ENCODE peak calls at places on chromosomes 13 and 19, in nine cellular contexts. One of them, this sample, is unnamed.

GRCh38 chr13:80486407-80486806 is 145.5 kb upstream of the SPRY2 start:
- DNase-seq in choroid plexus epithelial cell: no peak
- DNase-seq in adrenal gland: no peak
- DNase-seq in tibial nerve: no peak
- DNase-seq in psoas muscle: no peak
- DNase-seq in CD8-positive, alpha-beta T cell: no peak
- DNase-seq in A549: no peak
- DNase-seq in neural crest cell: no peak
- DNase-seq in nephron progenitor cell: no peak
- DNase-seq in this sample: no peak

GRCh38 chr19:12202250-12202649 is 39.4 kb downstream of the ZNF136 start:
- DNase-seq in A549: no peak
- DNase-seq in neural crest cell: no peak
- DNase-seq in CD8-positive, alpha-beta T cell: peak
- DNase-seq in choroid plexus epithelial cell: peak
- DNase-seq in psoas muscle: no peak
- DNase-seq in adrenal gland: peak
- DNase-seq in tibial nerve: no peak
- DNase-seq in nephron progenitor cell: no peak
- DNase-seq in this sample: no peak

GRCh38 chr13:91058066-91058465 is 289.4 kb upstream of the MIR17HG start:
- DNase-seq in choroid plexus epithelial cell: peak
- DNase-seq in CD8-positive, alpha-beta T cell: no peak
- DNase-seq in adrenal gland: no peak
- DNase-seq in psoas muscle: no peak
- DNase-seq in nephron progenitor cell: peak
- DNase-seq in tibial nerve: no peak
- DNase-seq in A549: no peak
- DNase-seq in neural crest cell: no peak
- DNase-seq in this sample: peak

GRCh38 chr13:113649212-113649611 is 8.8 kb downstream of the ATP4B start:
- DNase-seq in CD8-positive, alpha-beta T cell: no peak
- DNase-seq in nephron progenitor cell: no peak
- DNase-seq in psoas muscle: peak
- DNase-seq in tibial nerve: peak
- DNase-seq in adrenal gland: no peak
- DNase-seq in choroid plexus epithelial cell: no peak
- DNase-seq in A549: no peak
- DNase-seq in neural crest cell: no peak
- DNase-seq in this sample: no peak

GRCh38 chr13:50831510-50831909 is 12.0 kb downstream of the DLEU7 start:
- DNase-seq in choroid plexus epithelial cell: no peak
- DNase-seq in CD8-positive, alpha-beta T cell: no peak
- DNase-seq in tibial nerve: no peak
- DNase-seq in neural crest cell: no peak
- DNase-seq in nephron progenitor cell: no peak
- DNase-seq in adrenal gland: no peak
- DNase-seq in psoas muscle: no peak
- DNase-seq in A549: no peak
- DNase-seq in this sample: no peak

GRCh38 chr13:94210826-94211225 is 268.7 kb downstream of the DCT start:
- DNase-seq in A549: no peak
- DNase-seq in neural crest cell: no peak
- DNase-seq in choroid plexus epithelial cell: no peak
- DNase-seq in nephron progenitor cell: no peak
- DNase-seq in CD8-positive, alpha-beta T cell: no peak
- DNase-seq in adrenal gland: no peak
- DNase-seq in psoas muscle: no peak
- DNase-seq in tibial nerve: no peak
- DNase-seq in this sample: no peak

GRCh38 chr13:69571606-69572323 is 535.9 kb upstream of the ATXN8OS start:
- DNase-seq in adrenal gland: no peak
- DNase-seq in tibial nerve: no peak
- DNase-seq in nephron progenitor cell: no peak
- DNase-seq in choroid plexus epithelial cell: no peak
- DNase-seq in A549: no peak
- DNase-seq in psoas muscle: no peak
- DNase-seq in CD8-positive, alpha-beta T cell: no peak
- DNase-seq in neural crest cell: no peak
- DNase-seq in this sample: no peak

GRCh38 chr19:10587022-10587838 is at the start of gene AP1M2:
- DNase-seq in CD8-positive, alpha-beta T cell: no peak
- DNase-seq in adrenal gland: no peak
- DNase-seq in psoas muscle: no peak
- DNase-seq in choroid plexus epithelial cell: no peak
- DNase-seq in nephron progenitor cell: no peak
- DNase-seq in A549: no peak
- DNase-seq in neural crest cell: no peak
- DNase-seq in tibial nerve: no peak
- DNase-seq in this sample: no peak

GRCh38 chr13:97108535-97108910 is 113.6 kb upstream of the MBNL2 start:
- DNase-seq in adrenal gland: peak
- DNase-seq in choroid plexus epithelial cell: peak
- DNase-seq in tibial nerve: no peak
- DNase-seq in psoas muscle: no peak
- DNase-seq in A549: no peak
- DNase-seq in neural crest cell: no peak
- DNase-seq in CD8-positive, alpha-beta T cell: no peak
- DNase-seq in nephron progenitor cell: no peak
- DNase-seq in this sample: peak

GRCh38 chr19:42134671-42135070 is 2.4 kb upstream of the POU2F2 start:
- DNase-seq in choroid plexus epithelial cell: no peak
- DNase-seq in A549: no peak
- DNase-seq in neural crest cell: no peak
- DNase-seq in psoas muscle: no peak
- DNase-seq in adrenal gland: no peak
- DNase-seq in tibial nerve: no peak
- DNase-seq in CD8-positive, alpha-beta T cell: no peak
- DNase-seq in nephron progenitor cell: no peak
- DNase-seq in this sample: no peak

GRCh38 chr13:80363890-80364503 is 23.1 kb upstream of the SPRY2 start:
- DNase-seq in adrenal gland: no peak
- DNase-seq in CD8-positive, alpha-beta T cell: no peak
- DNase-seq in nephron progenitor cell: no peak
- DNase-seq in tibial nerve: no peak
- DNase-seq in psoas muscle: no peak
- DNase-seq in A549: no peak
- DNase-seq in choroid plexus epithelial cell: peak
- DNase-seq in neural crest cell: no peak
- DNase-seq in this sample: peak

GRCh38 chr19:55090564-55090963 is 14.9 kb downstream of the EPS8L1 start:
- DNase-seq in tibial nerve: no peak
- DNase-seq in nephron progenitor cell: no peak
- DNase-seq in choroid plexus epithelial cell: no peak
- DNase-seq in neural crest cell: no peak
- DNase-seq in adrenal gland: no peak
- DNase-seq in A549: no peak
- DNase-seq in CD8-positive, alpha-beta T cell: no peak
- DNase-seq in psoas muscle: no peak
- DNase-seq in this sample: no peak

GRCh38 chr13:95553614-95554385 is 1.3 kb downstream of the CLDN10 start:
- DNase-seq in neural crest cell: no peak
- DNase-seq in adrenal gland: no peak
- DNase-seq in CD8-positive, alpha-beta T cell: no peak
- DNase-seq in tibial nerve: no peak
- DNase-seq in nephron progenitor cell: peak
- DNase-seq in choroid plexus epithelial cell: no peak
- DNase-seq in psoas muscle: no peak
- DNase-seq in A549: no peak
- DNase-seq in this sample: no peak

GRCh38 chr13:23776698-23777570 is 112.3 kb downstream of the MIPEP start:
- DNase-seq in neural crest cell: no peak
- DNase-seq in psoas muscle: no peak
- DNase-seq in choroid plexus epithelial cell: no peak
- DNase-seq in nephron progenitor cell: no peak
- DNase-seq in CD8-positive, alpha-beta T cell: no peak
- DNase-seq in A549: no peak
- DNase-seq in adrenal gland: no peak
- DNase-seq in tibial nerve: no peak
- DNase-seq in this sample: no peak

GRCh38 chr19:16660763-16661479 is at the start of gene TMEM38A:
- DNase-seq in neural crest cell: peak
- DNase-seq in adrenal gland: peak
- DNase-seq in CD8-positive, alpha-beta T cell: peak
- DNase-seq in choroid plexus epithelial cell: no peak
- DNase-seq in psoas muscle: peak
- DNase-seq in nephron progenitor cell: peak
- DNase-seq in tibial nerve: peak
- DNase-seq in A549: no peak
- DNase-seq in this sample: peak

GRCh38 chr19:50489461-50490011 is 12.9 kb upstream of the GARIN5A start:
- DNase-seq in psoas muscle: peak
- DNase-seq in choroid plexus epithelial cell: no peak
- DNase-seq in CD8-positive, alpha-beta T cell: no peak
- DNase-seq in neural crest cell: no peak
- DNase-seq in A549: no peak
- DNase-seq in adrenal gland: no peak
- DNase-seq in tibial nerve: no peak
- DNase-seq in nephron progenitor cell: no peak
- DNase-seq in this sample: no peak

GRCh38 chr13:50161052-50161451 is 145.8 kb downstream of the KCNRG start:
- DNase-seq in neural crest cell: no peak
- DNase-seq in choroid plexus epithelial cell: peak
- DNase-seq in psoas muscle: no peak
- DNase-seq in adrenal gland: peak
- DNase-seq in CD8-positive, alpha-beta T cell: no peak
- DNase-seq in nephron progenitor cell: no peak
- DNase-seq in A549: no peak
- DNase-seq in tibial nerve: no peak
- DNase-seq in this sample: peak

GRCh38 chr13:22252281-22252830 is 581.5 kb downstream of the FGF9 start:
- DNase-seq in nephron progenitor cell: no peak
- DNase-seq in adrenal gland: no peak
- DNase-seq in choroid plexus epithelial cell: no peak
- DNase-seq in neural crest cell: no peak
- DNase-seq in tibial nerve: no peak
- DNase-seq in psoas muscle: no peak
- DNase-seq in A549: no peak
- DNase-seq in CD8-positive, alpha-beta T cell: no peak
- DNase-seq in this sample: no peak

GRCh38 chr13:30743319-30744055 is 8.1 kb downstream of the ALOX5AP start:
- DNase-seq in neural crest cell: no peak
- DNase-seq in A549: peak
- DNase-seq in tibial nerve: no peak
- DNase-seq in nephron progenitor cell: no peak
- DNase-seq in psoas muscle: peak
- DNase-seq in adrenal gland: no peak
- DNase-seq in CD8-positive, alpha-beta T cell: no peak
- DNase-seq in choroid plexus epithelial cell: peak
- DNase-seq in this sample: peak
- TF ChIP-seq CTCF in neural crest cell: no peak
- TF ChIP-seq CTCF in A549: no peak
- TF ChIP-seq CTCF in tibial nerve: no peak
- TF ChIP-seq CTCF in nephron progenitor cell: no peak
- TF ChIP-seq CTCF in psoas muscle: no peak
- TF ChIP-seq CTCF in adrenal gland: no peak
- TF ChIP-seq CTCF in CD8-positive, alpha-beta T cell: no peak
- TF ChIP-seq CTCF in choroid plexus epithelial cell: peak
- TF ChIP-seq CTCF in this sample: no peak

DNA sequence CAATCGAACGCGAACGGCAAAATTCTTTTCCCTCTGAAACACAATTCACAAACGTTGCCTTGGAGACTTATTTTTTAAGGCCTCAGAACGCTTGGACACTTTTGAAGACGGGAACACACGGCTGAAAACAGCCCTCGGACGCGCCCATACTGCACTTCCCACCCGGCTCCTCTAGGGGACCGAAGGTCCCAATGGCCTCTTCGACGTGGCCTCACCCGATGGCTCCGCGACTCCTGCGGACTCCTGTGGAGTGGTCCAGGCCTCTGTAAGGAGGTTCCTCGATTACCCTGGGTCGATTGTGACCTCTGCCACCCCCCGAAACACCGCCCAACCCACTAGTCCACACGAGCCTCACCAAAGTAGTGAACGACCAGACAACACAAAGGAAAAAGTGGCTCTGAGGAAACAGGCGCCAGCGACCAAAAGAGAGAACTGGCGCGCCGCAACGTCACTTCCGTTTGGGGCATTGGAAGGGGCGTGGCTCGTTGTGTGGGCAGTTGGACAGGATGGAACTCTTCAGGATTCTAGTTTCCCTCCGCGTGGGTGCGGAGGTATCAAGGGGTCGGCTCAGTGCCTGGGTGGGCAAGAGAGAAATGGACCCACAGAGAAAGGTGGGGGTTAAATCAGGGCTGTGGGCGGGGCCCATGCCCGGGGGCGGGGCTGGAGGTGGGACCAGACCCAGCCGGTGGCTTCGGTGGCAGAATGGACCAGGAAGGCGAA is at the start of gene ZNF560:
- DNase-seq in nephron progenitor cell: no peak
- DNase-seq in psoas muscle: no peak
- DNase-seq in neural crest cell: no peak
- DNase-seq in choroid plexus epithelial cell: peak
- DNase-seq in CD8-positive, alpha-beta T cell: no peak
- DNase-seq in tibial nerve: no peak
- DNase-seq in A549: no peak
- DNase-seq in adrenal gland: no peak
- DNase-seq in this sample: no peak
- TF ChIP-seq CTCF in nephron progenitor cell: no peak
- TF ChIP-seq CTCF in psoas muscle: no peak
- TF ChIP-seq CTCF in neural crest cell: no peak
- TF ChIP-seq CTCF in choroid plexus epithelial cell: peak
- TF ChIP-seq CTCF in CD8-positive, alpha-beta T cell: no peak
- TF ChIP-seq CTCF in tibial nerve: no peak
- TF ChIP-seq CTCF in A549: no peak
- TF ChIP-seq CTCF in adrenal gland: no peak
- TF ChIP-seq CTCF in this sample: peak

DNA sequence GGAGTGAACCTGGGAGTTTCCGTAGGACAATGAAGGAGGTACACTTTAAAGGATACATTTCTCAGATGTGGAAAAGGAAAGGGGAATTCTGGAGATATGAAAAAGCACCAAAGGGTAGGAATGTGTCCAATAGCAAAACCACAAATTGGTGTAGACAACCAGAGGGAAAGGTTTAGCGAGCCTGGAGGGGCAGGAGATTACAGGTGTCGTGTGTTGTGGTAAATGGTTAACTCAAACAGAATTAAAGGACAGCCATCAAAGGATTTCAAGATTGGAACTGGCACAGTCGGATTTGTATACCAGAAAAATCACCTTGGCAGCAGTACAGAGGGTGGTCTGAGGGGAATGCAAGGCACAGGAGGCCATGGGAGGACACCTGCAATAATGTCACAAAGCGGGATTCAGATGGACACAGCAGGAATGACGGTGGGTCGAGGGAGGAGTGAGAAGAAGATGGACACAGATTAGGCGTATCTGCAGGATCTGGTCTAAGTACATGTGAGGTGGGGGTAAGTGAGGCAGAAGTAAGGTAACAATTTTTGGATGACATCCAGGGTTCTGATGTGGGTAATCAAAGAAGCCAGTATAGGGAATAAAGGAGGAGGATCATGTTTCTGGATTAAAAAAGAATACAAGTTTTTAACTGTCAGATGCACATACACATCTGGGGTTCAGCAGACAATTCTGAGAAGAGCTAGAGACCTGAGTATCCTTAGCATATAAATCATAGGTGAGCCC is 361.6 kb downstream of the KLF12 start:
- DNase-seq in psoas muscle: no peak
- DNase-seq in choroid plexus epithelial cell: no peak
- DNase-seq in neural crest cell: no peak
- DNase-seq in nephron progenitor cell: no peak
- DNase-seq in tibial nerve: no peak
- DNase-seq in adrenal gland: no peak
- DNase-seq in A549: no peak
- DNase-seq in CD8-positive, alpha-beta T cell: no peak
- DNase-seq in this sample: no peak
- TF ChIP-seq CTCF in psoas muscle: no peak
- TF ChIP-seq CTCF in choroid plexus epithelial cell: no peak
- TF ChIP-seq CTCF in neural crest cell: no peak
- TF ChIP-seq CTCF in nephron progenitor cell: no peak
- TF ChIP-seq CTCF in tibial nerve: no peak
- TF ChIP-seq CTCF in adrenal gland: no peak
- TF ChIP-seq CTCF in A549: no peak
- TF ChIP-seq CTCF in CD8-positive, alpha-beta T cell: no peak
- TF ChIP-seq CTCF in this sample: no peak

GRCh38 chr19:15252398-15253018 is 20.3 kb upstream of the EPHX3 start:
- DNase-seq in neural crest cell: peak
- DNase-seq in tibial nerve: no peak
- DNase-seq in choroid plexus epithelial cell: peak
- DNase-seq in adrenal gland: no peak
- DNase-seq in A549: no peak
- DNase-seq in nephron progenitor cell: peak
- DNase-seq in CD8-positive, alpha-beta T cell: no peak
- DNase-seq in psoas muscle: peak
- DNase-seq in this sample: peak
- TF ChIP-seq CTCF in neural crest cell: peak
- TF ChIP-seq CTCF in tibial nerve: peak
- TF ChIP-seq CTCF in choroid plexus epithelial cell: peak
- TF ChIP-seq CTCF in adrenal gland: no peak
- TF ChIP-seq CTCF in A549: peak
- TF ChIP-seq CTCF in nephron progenitor cell: peak
- TF ChIP-seq CTCF in CD8-positive, alpha-beta T cell: no peak
- TF ChIP-seq CTCF in psoas muscle: peak
- TF ChIP-seq CTCF in this sample: peak